ENCODE peak calls at places on chromosomes 5 and 9, in seven cellular contexts. Q, C, S, M, J, D and P are unnamed samples.

GRCh38 chr9:134707731-134708671 is 66.4 kb downstream of the COL5A1 start:
- DNase-seq in Q (no peak), C (no peak), S (no peak), M (no peak), J (no peak), D (no peak), P (no peak)

GRCh38 chr5:138903113-138903789 is 28.1 kb upstream of the LRRTM2 start:
- DNase-seq in Q (no peak), C (peak), S (no peak), M (no peak), J (no peak), D (no peak), P (no peak)

GRCh38 chr5:139415221-139415861 is 11.5 kb upstream of the SPATA24 start:
- DNase-seq in Q (no peak), C (no peak), S (no peak), M (no peak), J (no peak), D (no peak), P (no peak)

GRCh38 chr9:74770508-74771261 is 117.0 kb downstream of the TRPM6 start:
- DNase-seq in Q (no peak), C (no peak), S (peak), M (no peak), J (peak), D (peak), P (no peak)

GRCh38 chr5:132807163-132807838 is 5.8 kb upstream of the SOWAHA start:
- DNase-seq in Q (no peak), C (no peak), S (no peak), M (no peak), J (peak), D (peak), P (no peak)

GRCh38 chr5:120605325-120606079 is 141.4 kb downstream of the PRR16 start:
- DNase-seq in Q (no peak), C (peak), S (no peak), M (no peak), J (no peak), D (no peak), P (no peak)

GRCh38 chr5:82356808-82357671 is 78.9 kb upstream of the RPS23 start:
- DNase-seq in Q (no peak), C (peak), S (peak), M (peak), J (peak), D (peak), P (peak)

GRCh38 chr9:16192403-16193017 is 639.7 kb downstream of the CCDC171 start:
- DNase-seq in Q (no peak), C (peak), S (no peak), M (peak), J (no peak), D (no peak), P (no peak)

GRCh38 chr9:132485454-132485853 is 75.4 kb downstream of the CFAP77 start:
- DNase-seq in Q (no peak), C (no peak), S (no peak), M (no peak), J (no peak), D (no peak), P (no peak)

GRCh38 chr5:107472620-107473064 is 198.1 kb downstream of the EFNA5 start:
- DNase-seq in Q (no peak), C (no peak), S (no peak), M (no peak), J (no peak), D (no peak), P (no peak)

GRCh38 chr5:187042-187431 is 4.3 kb upstream of the LRRC14B start:
- DNase-seq in Q (no peak), C (no peak), S (no peak), M (no peak), J (peak), D (no peak), P (no peak)

GRCh38 chr9:26112724-26113123 is 434.5 kb upstream of the TUSC1 start:
- DNase-seq in Q (no peak), C (no peak), S (no peak), M (peak), J (no peak), D (no peak), P (no peak)

GRCh38 chr9:95852059-95853032 is 23.1 kb upstream of the ERCC6L2 start:
- DNase-seq in Q (no peak), C (peak), S (no peak), M (no peak), J (no peak), D (no peak), P (no peak)